ENCODE peak calls at places on chromosomes 7 and 10, in nine cellular contexts. E is hepatocyte, W is HCT116, T is cardiac muscle cell, N is transverse colon, J is breast epithelium, Y is stomach, Q is adrenal gland, K is thyroid gland. B is an unnamed sample.

GRCh38 chr10:78782441-78782840 is 286.3 kb upstream of the ZMIZ1 start:
- DNase-seq in W (no peak), J (no peak), K (no peak), Q (no peak), E (no peak), T (no peak), Y (no peak), N (no peak), B (no peak)

GRCh38 chr10:50447691-50448090 is 176.1 kb downstream of the SGMS1 start:
- DNase-seq in T (no peak), J (no peak), W (no peak), Q (no peak), N (no peak), K (no peak), E (no peak), Y (no peak), B (no peak)

GRCh38 chr10:42885491-42886270 is 103.1 kb downstream of the BMS1 start:
- DNase-seq in N (no peak), J (no peak), T (no peak), K (no peak), Q (no peak), E (no peak), Y (no peak), W (no peak), B (no peak)

GRCh38 chr7:30755384-30756154 is 3.6 kb downstream of the INMT start:
- DNase-seq in T (no peak), E (no peak), Y (no peak), W (no peak), K (no peak), N (no peak), J (no peak), Q (peak; percentile 65), B (peak; percentile 69)

GRCh38 chr7:15801565-15801964 is 115.1 kb upstream of the MEOX2 start:
- DNase-seq in E (no peak), K (no peak), N (no peak), Y (no peak), W (no peak), Q (no peak), T (peak; percentile 6), J (no peak), B (peak; percentile 70)

GRCh38 chr10:77911535-77912123 is 14.9 kb downstream of the DLG5 start:
- DNase-seq in Y (no peak), K (no peak), E (peak; percentile 54), W (no peak), T (no peak), Q (peak; percentile 87), N (no peak), J (no peak), B (no peak)

GRCh38 chr10:28544058-28544457 is 11.1 kb downstream of the WAC start:
- DNase-seq in W (no peak), N (no peak), Y (no peak), T (no peak), Q (no peak), J (no peak), K (no peak), E (no peak), B (no peak)

GRCh38 chr10:104980401-104980800 is 339.3 kb downstream of the SORCS3 start:
- DNase-seq in K (no peak), W (no peak), J (no peak), Y (no peak), T (no peak), E (no peak), N (no peak), Q (no peak), B (no peak)

GRCh38 chr10:1094112-1095057 is 38.2 kb downstream of the WDR37 start:
- DNase-seq in E (no peak), W (no peak), N (no peak), T (no peak), K (no peak), J (peak; percentile 12), Y (no peak), Q (no peak), B (no peak)

GRCh38 chr10:43262043-43262901 is 4.6 kb downstream of the RASGEF1A start:
- DNase-seq in Y (no peak), E (peak; percentile 54), N (no peak), T (no peak), Q (peak; percentile 20), J (no peak), W (no peak), K (no peak), B (no peak)

GRCh38 chr7:117785431-117785830 is 87.8 kb downstream of the CTTNBP2 start:
- DNase-seq in K (no peak), Q (no peak), J (no peak), T (no peak), W (no peak), N (no peak), E (no peak), Y (no peak), B (no peak)

GRCh38 chr7:77197135-77197534 is 2.5 kb downstream of the FGL2 start:
- DNase-seq in J (no peak), W (no peak), N (peak; percentile 35), Y (no peak), E (no peak), T (no peak), K (no peak), Q (no peak), B (no peak)

GRCh38 chr7:114860196-114860595 is 61.7 kb upstream of the MDFIC start:
- DNase-seq in K (no peak), Y (no peak), N (no peak), T (no peak), Q (no peak), E (no peak), J (no peak), W (no peak), B (no peak)

GRCh38 chr10:74593470-74593869 is 232.9 kb upstream of the KAT6B start:
- DNase-seq in J (no peak), W (no peak), E (no peak), K (no peak), T (no peak), Y (no peak), Q (no peak), N (no peak), B (no peak)
- H3K27ac ChIP-seq in J (no peak overlapping the region), W (no peak overlapping the region), E (peak overlapping the region; percentile 43), K (no peak overlapping the region), T (no peak overlapping the region), Y (peak overlapping the region; percentile 48), Q (no peak overlapping the region), N (peak overlapping the region; percentile 64), B (no peak overlapping the region)

DNA sequence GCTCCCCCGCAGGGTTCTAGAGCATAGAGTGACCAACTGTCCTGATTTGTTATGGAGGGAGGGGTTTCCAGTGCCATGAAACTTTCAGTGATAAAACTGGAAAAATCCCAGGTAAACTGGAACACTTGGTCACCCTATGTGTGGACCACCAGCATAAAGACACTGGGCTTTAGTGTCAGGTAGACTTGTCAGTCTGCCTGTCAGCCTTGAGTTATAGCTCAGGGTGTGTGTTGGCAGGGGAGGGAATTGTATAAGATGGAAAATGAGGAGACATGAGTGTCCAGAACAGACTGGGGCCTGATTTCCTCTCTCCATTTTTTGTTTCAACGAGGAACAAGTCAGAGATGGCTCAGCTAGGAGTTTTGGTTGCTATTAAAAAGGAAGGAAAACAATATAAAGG is 10.2 kb upstream of the EFCAB10 start:
- DNase-seq in N (no peak), E (no peak), K (no peak), W (no peak), Q (no peak), T (no peak), Y (no peak), J (no peak), B (no peak)
- H3K36me3 ChIP-seq in N (no peaks in the 10 kb centered on the region), E (no peaks in the 10 kb centered on the region), K (no peaks in the 10 kb centered on the region), W (no peaks in the 10 kb centered on the region), Q (no peaks in the 10 kb centered on the region), T (no peaks in the 10 kb centered on the region), Y (no peaks in the 10 kb centered on the region), J (no peaks in the 10 kb centered on the region), B (no peaks in the 10 kb centered on the region)

GRCh38 chr10:132746386-132746785 is 39.6 kb downstream of the NKX6-2 start:
- DNase-seq in W (no peak), Q (no peak), T (no peak), J (no peak), K (peak; percentile 83), Y (no peak), N (no peak), E (no peak), B (no peak)

GRCh38 chr10:132745971-132746370 is 40.0 kb downstream of the NKX6-2 start:
- DNase-seq in Y (no peak), N (no peak), W (no peak), E (no peak), K (peak; percentile 87), Q (no peak), T (no peak), J (no peak), B (no peak)

GRCh38 chr10:132748135-132748534 is 37.8 kb downstream of the NKX6-2 start:
- DNase-seq in K (no peak), T (no peak), Y (no peak), W (no peak), N (no peak), J (no peak), E (no peak), Q (no peak), B (no peak)

GRCh38 chr10:132745511-132745910 is 40.4 kb downstream of the NKX6-2 start:
- DNase-seq in Q (no peak), T (no peak), K (no peak), E (no peak), Y (no peak), N (no peak), W (no peak), J (no peak), B (no peak)

DNA sequence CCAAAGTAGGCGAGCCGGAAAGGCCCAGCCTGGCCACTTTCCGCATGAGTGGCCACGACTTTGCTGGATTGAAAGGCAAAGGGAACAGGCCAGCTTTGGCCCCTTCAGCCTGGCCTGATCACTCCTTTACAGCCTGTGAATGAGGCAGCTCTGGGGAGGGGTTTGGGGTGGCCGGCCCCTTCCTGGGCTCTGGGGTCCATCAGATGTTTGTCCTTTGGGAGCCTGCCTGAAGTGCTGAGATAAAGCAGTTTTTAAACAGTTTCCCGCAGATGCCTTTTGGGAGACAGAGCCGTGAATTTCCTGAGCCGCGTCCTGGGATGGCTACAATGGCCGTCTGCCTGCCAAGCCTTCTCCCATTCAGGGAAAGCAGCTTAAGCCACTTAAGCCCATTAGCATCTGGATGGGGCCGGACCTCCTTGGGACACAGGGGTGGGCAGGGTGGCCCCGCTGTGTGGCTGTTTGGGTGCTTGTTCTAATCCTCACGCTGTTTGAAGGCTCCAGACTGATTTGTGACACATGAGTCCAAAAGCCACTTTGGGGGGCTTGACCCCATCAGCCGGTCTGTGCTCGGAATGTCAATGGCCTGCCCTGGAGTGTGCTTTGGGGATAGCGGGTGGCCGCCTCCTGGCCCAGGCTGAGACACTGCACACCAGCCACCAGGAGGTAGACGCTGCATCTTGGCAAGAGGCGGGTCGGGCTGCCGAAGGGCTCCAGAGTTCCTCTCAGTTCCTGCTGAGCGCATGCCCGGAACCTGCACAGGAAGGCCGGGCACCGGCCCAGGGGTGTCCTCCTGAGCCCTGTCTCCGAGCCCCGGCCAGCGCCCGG is 38.9 kb downstream of the NKX6-2 start:
- DNase-seq in T (peak; percentile 52), Q (no peak), N (no peak), Y (no peak), E (no peak), W (no peak), K (peak; percentile 96), J (no peak), B (no peak)
- TF ChIP-seq CTCF in T (no peak), Q (no peak), N (no peak), Y (no peak), E (no peak), W (no peak), K (peak; percentile 40), J (no peak), B (no peak)

DNA sequence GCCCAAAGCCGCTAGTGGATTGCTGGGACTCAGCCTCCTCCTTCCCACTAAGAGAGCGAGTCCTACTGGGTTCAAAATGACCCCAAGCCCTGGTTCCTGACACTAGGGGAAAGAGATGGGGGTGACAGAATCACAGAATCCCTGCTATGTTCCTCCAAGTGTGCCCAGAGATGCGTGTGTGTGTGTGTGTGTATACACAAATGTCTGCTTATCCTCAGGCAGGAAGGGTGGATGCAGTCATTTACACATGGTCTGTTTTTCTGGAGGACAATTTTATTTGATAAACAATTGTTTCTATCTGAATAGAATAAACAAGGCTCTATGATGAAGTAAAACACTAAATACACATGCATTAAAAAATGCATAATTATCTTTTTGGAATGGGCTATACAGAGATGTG is 1.2 kb upstream of the PLAU start:
- DNase-seq in T (no peak), N (no peak), Q (no peak), Y (no peak), K (no peak), W (no peak), J (no peak), E (no peak), B (no peak)
- H3K27ac ChIP-seq in T (no peak overlapping the region), N (peak overlapping the region; percentile 80), Q (no peak overlapping the region), Y (peak overlapping the region; percentile 70), K (no peak overlapping the region), W (peak overlapping the region; percentile 92), J (peak overlapping the region; percentile 76), E (peak overlapping the region; percentile 46), B (no peak overlapping the region)